ENCODE peak calls at places on chromosomes 16 and 17, in seven cellular contexts. U is dermis blood vessel endothelial cell, L is NCI-H1092 treated with DMSO at 0.1 percent for 48 hours, Q is head of caudate nucleus, K is NCI-H1105, V is IMR-90, X is T-cell. N is an unnamed sample.

GRCh38 chr17:29378495-29378894 is 11.7 kb upstream of the TAOK1 start:
- DNase-seq in V (no peak), U (no peak), L (no peak), K (no peak), X (no peak), Q (no peak), N (no peak)

GRCh38 chr17:73003487-73003886 is 89.0 kb downstream of the SLC39A11 start:
- DNase-seq in U (no peak), V (no peak), Q (no peak), L (no peak), K (no peak), X (no peak), N (no peak)

GRCh38 chr16:81492307-81492706 is 47.7 kb downstream of the CMIP start:
- DNase-seq in U (peak; percentile 55), L (peak; percentile 31), X (no peak), Q (no peak), V (no peak), K (no peak), N (no peak)

GRCh38 chr16:85767569-85767968 is 16.7 kb upstream of the C16orf74 start:
- DNase-seq in X (no peak), K (no peak), U (peak; percentile 81), L (no peak), Q (no peak), V (peak; percentile 88), N (no peak)

GRCh38 chr16:54812229-54812628 is 118.4 kb upstream of the IRX5 start:
- DNase-seq in L (peak; percentile 47), V (no peak), X (no peak), Q (no peak), U (no peak), K (no peak), N (no peak)

GRCh38 chr16:19844945-19845641 is 39.6 kb downstream of the GPRC5B start:
- DNase-seq in K (no peak), Q (no peak), X (no peak), V (peak; percentile 92), L (no peak), U (no peak), N (no peak)

GRCh38 chr16:2194852-2195315 is 1.5 kb downstream of the CASKIN1 start:
- DNase-seq in V (peak; percentile 39), U (peak; percentile 69), X (peak; percentile 29), L (peak; percentile 74), Q (no peak), K (peak; percentile 27), N (no peak)

GRCh38 chr16:48907906-48908634 is 298.1 kb upstream of the N4BP1 start:
- DNase-seq in K (no peak), X (no peak), V (no peak), Q (no peak), L (no peak), U (no peak), N (no peak)

GRCh38 chr16:48091077-48091476 is 64.7 kb downstream of the ABCC12 start:
- DNase-seq in X (no peak), U (no peak), L (no peak), V (no peak), K (no peak), Q (no peak), N (no peak)

GRCh38 chr16:74275031-74275636 is 21.5 kb upstream of the PSMD7 start:
- DNase-seq in Q (no peak), X (no peak), V (peak; percentile 28), L (peak; percentile 66), U (peak; percentile 53), K (no peak), N (no peak)

GRCh38 chr16:56355221-56355620 is 70.1 kb downstream of the AMFR start:
- DNase-seq in Q (no peak), K (no peak), X (no peak), L (no peak), U (no peak), V (no peak), N (no peak)

GRCh38 chr17:40678902-40679522 is 14.0 kb upstream of the KRT222 start:
- DNase-seq in Q (no peak), U (no peak), K (no peak), X (no peak), L (no peak), V (no peak), N (no peak)

GRCh38 chr16:10683160-10683559 is 11.6 kb downstream of the TEKT5 start:
- DNase-seq in Q (no peak), U (no peak), K (no peak), L (no peak), X (no peak), V (no peak), N (no peak)

GRCh38 chr17:75417054-75417453 is 11.6 kb upstream of the GRB2 start:
- DNase-seq in X (no peak), K (no peak), L (no peak), U (no peak), Q (no peak), V (no peak), N (no peak)

GRCh38 chr17:79272666-79273219 is 198.1 kb downstream of the ENGASE start:
- DNase-seq in X (no peak), V (peak; percentile 1), U (no peak), L (no peak), K (peak; percentile 10), Q (no peak), N (no peak)

GRCh38 chr16:79748629-79749028 is 148.1 kb upstream of the MAF start:
- DNase-seq in V (no peak), Q (no peak), K (no peak), L (no peak), U (no peak), X (no peak), N (no peak)

GRCh38 chr16:81885976-81886586 is 107.0 kb downstream of the PLCG2 start:
- DNase-seq in V (peak; percentile 16), L (no peak), X (no peak), K (no peak), U (peak; percentile 71), Q (no peak), N (no peak)

GRCh38 chr16:88968589-88969280 is 8.3 kb downstream of the CBFA2T3 start:
- DNase-seq in L (no peak), Q (no peak), V (no peak), U (no peak), X (no peak), K (no peak), N (no peak)

GRCh38 chr17:41907633-41908539 is 10.9 kb downstream of the ACLY start:
- DNase-seq in U (no peak), L (no peak), X (no peak), V (peak; percentile 42), Q (no peak), K (no peak), N (no peak)

GRCh38 chr17:79942011-79942405 is 93.7 kb downstream of the TBC1D16 start:
- DNase-seq in Q (no peak), V (no peak), L (no peak), K (no peak), X (no peak), U (no peak), N (no peak)

GRCh38 chr17:40419559-40420331 is 2.0 kb upstream of the TOP2A start:
- DNase-seq in L (no peak), U (peak; percentile 56), V (no peak), X (no peak), Q (no peak), K (no peak), N (no peak)

GRCh38 chr17:46994993-46995392 is 15.9 kb upstream of the RPRML start:
- DNase-seq in X (no peak), Q (no peak), U (no peak), V (no peak), L (no peak), K (no peak), N (no peak)

N was measured in putamen.